ENCODE peak calls at places on chromosomes 13 and 19, in six cellular contexts. One of them, this sample, is unnamed.

GRCh38 chr19:56477429-56478338 is 539 bp upstream of the ZNF667 start:
- DNase-seq in right lobe of liver: peak; percentile 93
- DNase-seq in left ventricle myocardium superior: peak; percentile 95
- DNase-seq in heart right ventricle: peak; percentile 93
- DNase-seq in NCI-H1694 treated with DMSO at 0.1 percent for 48 hours: no peak
- DNase-seq in iris pigment epithelial cell: peak; percentile 93
- DNase-seq in this sample: peak; percentile 95

GRCh38 chr13:111210945-111211469 is 95.9 kb downstream of the ARHGEF7 start:
- DNase-seq in left ventricle myocardium superior: no peak
- DNase-seq in iris pigment epithelial cell: no peak
- DNase-seq in NCI-H1694 treated with DMSO at 0.1 percent for 48 hours: no peak
- DNase-seq in right lobe of liver: no peak
- DNase-seq in heart right ventricle: no peak
- DNase-seq in this sample: peak; percentile 47

GRCh38 chr13:100594731-100595130 is 6.1 kb upstream of the GGACT start:
- DNase-seq in right lobe of liver: no peak
- DNase-seq in heart right ventricle: no peak
- DNase-seq in left ventricle myocardium superior: no peak
- DNase-seq in NCI-H1694 treated with DMSO at 0.1 percent for 48 hours: no peak
- DNase-seq in iris pigment epithelial cell: no peak
- DNase-seq in this sample: no peak

GRCh38 chr19:43778651-43779050 is 2.1 kb downstream of the KCNN4 start:
- DNase-seq in heart right ventricle: no peak
- DNase-seq in NCI-H1694 treated with DMSO at 0.1 percent for 48 hours: no peak
- DNase-seq in left ventricle myocardium superior: no peak
- DNase-seq in right lobe of liver: no peak
- DNase-seq in iris pigment epithelial cell: no peak
- DNase-seq in this sample: no peak

GRCh38 chr13:100659578-100659977 is 15.0 kb downstream of the TMTC4 start:
- DNase-seq in left ventricle myocardium superior: no peak
- DNase-seq in right lobe of liver: no peak
- DNase-seq in iris pigment epithelial cell: no peak
- DNase-seq in heart right ventricle: no peak
- DNase-seq in NCI-H1694 treated with DMSO at 0.1 percent for 48 hours: no peak
- DNase-seq in this sample: no peak

GRCh38 chr13:97719759-97720158 is 233.7 kb upstream of the IPO5 start:
- DNase-seq in NCI-H1694 treated with DMSO at 0.1 percent for 48 hours: no peak
- DNase-seq in iris pigment epithelial cell: no peak
- DNase-seq in left ventricle myocardium superior: no peak
- DNase-seq in heart right ventricle: no peak
- DNase-seq in right lobe of liver: no peak
- DNase-seq in this sample: peak; percentile 12

GRCh38 chr13:30376426-30377311 is 45.6 kb upstream of the UBE2L5 start:
- DNase-seq in heart right ventricle: no peak
- DNase-seq in right lobe of liver: no peak
- DNase-seq in NCI-H1694 treated with DMSO at 0.1 percent for 48 hours: no peak
- DNase-seq in iris pigment epithelial cell: no peak
- DNase-seq in left ventricle myocardium superior: no peak
- DNase-seq in this sample: no peak

GRCh38 chr13:29924482-29924884 is 74.1 kb upstream of the UBL3 start:
- DNase-seq in heart right ventricle: no peak
- DNase-seq in iris pigment epithelial cell: peak; percentile 83
- DNase-seq in right lobe of liver: no peak
- DNase-seq in left ventricle myocardium superior: no peak
- DNase-seq in NCI-H1694 treated with DMSO at 0.1 percent for 48 hours: no peak
- DNase-seq in this sample: peak; percentile 80

GRCh38 chr19:1411255-1412191 is 4.1 kb downstream of the DAZAP1 start:
- DNase-seq in right lobe of liver: no peak
- DNase-seq in heart right ventricle: peak; percentile 75
- DNase-seq in left ventricle myocardium superior: peak; percentile 86
- DNase-seq in iris pigment epithelial cell: peak; percentile 42
- DNase-seq in NCI-H1694 treated with DMSO at 0.1 percent for 48 hours: peak; percentile 39
- DNase-seq in this sample: no peak

GRCh38 chr13:98938801-98939200 is 39.1 kb downstream of the DOCK9 start:
- DNase-seq in right lobe of liver: no peak
- DNase-seq in heart right ventricle: no peak
- DNase-seq in iris pigment epithelial cell: no peak
- DNase-seq in NCI-H1694 treated with DMSO at 0.1 percent for 48 hours: no peak
- DNase-seq in left ventricle myocardium superior: no peak
- DNase-seq in this sample: no peak

GRCh38 chr13:112481458-112481857 is 105.3 kb downstream of the SPACA7 start:
- DNase-seq in NCI-H1694 treated with DMSO at 0.1 percent for 48 hours: no peak
- DNase-seq in right lobe of liver: no peak
- DNase-seq in iris pigment epithelial cell: no peak
- DNase-seq in heart right ventricle: no peak
- DNase-seq in left ventricle myocardium superior: no peak
- DNase-seq in this sample: no peak

GRCh38 chr13:78393286-78393685 is 210.1 kb downstream of the POU4F1 start:
- DNase-seq in NCI-H1694 treated with DMSO at 0.1 percent for 48 hours: no peak
- DNase-seq in right lobe of liver: no peak
- DNase-seq in heart right ventricle: no peak
- DNase-seq in iris pigment epithelial cell: no peak
- DNase-seq in left ventricle myocardium superior: no peak
- DNase-seq in this sample: no peak

GRCh38 chr19:56748443-56748842 is 76.9 kb upstream of the ZNF835 start:
- DNase-seq in iris pigment epithelial cell: peak; percentile 12
- DNase-seq in right lobe of liver: no peak
- DNase-seq in NCI-H1694 treated with DMSO at 0.1 percent for 48 hours: peak; percentile 2
- DNase-seq in heart right ventricle: no peak
- DNase-seq in left ventricle myocardium superior: no peak
- DNase-seq in this sample: no peak

GRCh38 chr19:17977488-17977887 is 10.6 kb downstream of the KCNN1 start:
- DNase-seq in heart right ventricle: no peak
- DNase-seq in right lobe of liver: no peak
- DNase-seq in NCI-H1694 treated with DMSO at 0.1 percent for 48 hours: no peak
- DNase-seq in iris pigment epithelial cell: no peak
- DNase-seq in left ventricle myocardium superior: no peak
- DNase-seq in this sample: no peak

GRCh38 chr19:10270180-10270615 is 722 bp upstream of the ICAM1 start:
- DNase-seq in NCI-H1694 treated with DMSO at 0.1 percent for 48 hours: no peak
- DNase-seq in heart right ventricle: peak; percentile 72
- DNase-seq in iris pigment epithelial cell: peak; percentile 54
- DNase-seq in left ventricle myocardium superior: peak; percentile 80
- DNase-seq in right lobe of liver: peak; percentile 91
- DNase-seq in this sample: peak; percentile 46

GRCh38 chr19:11378319-11379189 is 4.1 kb downstream of the SWSAP1 start:
- DNase-seq in iris pigment epithelial cell: peak; percentile 75
- DNase-seq in heart right ventricle: peak; percentile 56
- DNase-seq in left ventricle myocardium superior: peak; percentile 66
- DNase-seq in right lobe of liver: no peak
- DNase-seq in NCI-H1694 treated with DMSO at 0.1 percent for 48 hours: peak; percentile 9
- DNase-seq in this sample: peak; percentile 79

GRCh38 chr19:19227217-19227616 is 15.5 kb downstream of the NCAN start:
- DNase-seq in left ventricle myocardium superior: no peak
- DNase-seq in right lobe of liver: no peak
- DNase-seq in iris pigment epithelial cell: no peak
- DNase-seq in heart right ventricle: no peak
- DNase-seq in NCI-H1694 treated with DMSO at 0.1 percent for 48 hours: no peak
- DNase-seq in this sample: no peak

GRCh38 chr13:106610511-106610910 is 42.6 kb upstream of the ARGLU1 start:
- DNase-seq in left ventricle myocardium superior: no peak
- DNase-seq in NCI-H1694 treated with DMSO at 0.1 percent for 48 hours: no peak
- DNase-seq in right lobe of liver: no peak
- DNase-seq in heart right ventricle: no peak
- DNase-seq in iris pigment epithelial cell: peak; percentile 82
- DNase-seq in this sample: peak; percentile 19

GRCh38 chr13:108923386-108924061 is 294.1 kb downstream of the MYO16 start:
- DNase-seq in NCI-H1694 treated with DMSO at 0.1 percent for 48 hours: no peak
- DNase-seq in iris pigment epithelial cell: no peak
- DNase-seq in heart right ventricle: no peak
- DNase-seq in left ventricle myocardium superior: no peak
- DNase-seq in right lobe of liver: no peak
- DNase-seq in this sample: no peak

GRCh38 chr13:18921063-18921462 is 260.6 kb downstream of the TUBA3C start:
- DNase-seq in right lobe of liver: no peak
- DNase-seq in NCI-H1694 treated with DMSO at 0.1 percent for 48 hours: no peak
- DNase-seq in iris pigment epithelial cell: no peak
- DNase-seq in heart right ventricle: no peak
- DNase-seq in left ventricle myocardium superior: no peak
- DNase-seq in this sample: no peak

GRCh38 chr13:54357284-54357933 is 1328.8 kb downstream of the OLFM4 start:
- DNase-seq in NCI-H1694 treated with DMSO at 0.1 percent for 48 hours: no peak
- DNase-seq in right lobe of liver: no peak
- DNase-seq in left ventricle myocardium superior: no peak
- DNase-seq in iris pigment epithelial cell: no peak
- DNase-seq in heart right ventricle: no peak
- DNase-seq in this sample: no peak

GRCh38 chr19:13611596-13611995 is 105.3 kb upstream of the CACNA1A start:
- DNase-seq in NCI-H1694 treated with DMSO at 0.1 percent for 48 hours: no peak
- DNase-seq in left ventricle myocardium superior: no peak
- DNase-seq in right lobe of liver: no peak
- DNase-seq in heart right ventricle: no peak
- DNase-seq in iris pigment epithelial cell: no peak
- DNase-seq in this sample: no peak

GRCh38 chr13:46295531-46296464 is 84.1 kb downstream of the LRRC63 start:
- DNase-seq in left ventricle myocardium superior: peak; percentile 27
- DNase-seq in NCI-H1694 treated with DMSO at 0.1 percent for 48 hours: no peak
- DNase-seq in right lobe of liver: peak; percentile 81
- DNase-seq in iris pigment epithelial cell: peak; percentile 91
- DNase-seq in heart right ventricle: no peak
- DNase-seq in this sample: peak; percentile 88

GRCh38 chr13:49308104-49308875 is 60.6 kb downstream of the CDADC1 start:
- DNase-seq in left ventricle myocardium superior: peak; percentile 88
- DNase-seq in NCI-H1694 treated with DMSO at 0.1 percent for 48 hours: no peak
- DNase-seq in heart right ventricle: peak; percentile 71
- DNase-seq in iris pigment epithelial cell: peak; percentile 56
- DNase-seq in right lobe of liver: peak; percentile 58
- DNase-seq in this sample: no peak

GRCh38 chr13:31160857-31161582 is 684 bp downstream of the HSPH1 start:
- DNase-seq in NCI-H1694 treated with DMSO at 0.1 percent for 48 hours: no peak
- DNase-seq in right lobe of liver: peak; percentile 78
- DNase-seq in heart right ventricle: peak; percentile 55
- DNase-seq in left ventricle myocardium superior: peak; percentile 69
- DNase-seq in iris pigment epithelial cell: peak; percentile 81
- DNase-seq in this sample: peak; percentile 85

GRCh38 chr13:105572401-105572800 is 963.1 kb downstream of the EFNB2 start:
- DNase-seq in left ventricle myocardium superior: no peak
- DNase-seq in heart right ventricle: no peak
- DNase-seq in NCI-H1694 treated with DMSO at 0.1 percent for 48 hours: no peak
- DNase-seq in iris pigment epithelial cell: peak; percentile 39
- DNase-seq in right lobe of liver: no peak
- DNase-seq in this sample: peak; percentile 17

GRCh38 chr19:30349131-30349730 is 23.0 kb upstream of the ZNF536 start:
- DNase-seq in left ventricle myocardium superior: no peak
- DNase-seq in right lobe of liver: no peak
- DNase-seq in iris pigment epithelial cell: no peak
- DNase-seq in NCI-H1694 treated with DMSO at 0.1 percent for 48 hours: no peak
- DNase-seq in heart right ventricle: no peak
- DNase-seq in this sample: no peak

GRCh38 chr19:16315825-16316505 is 8.7 kb upstream of the KLF2 start:
- DNase-seq in right lobe of liver: no peak
- DNase-seq in heart right ventricle: peak; percentile 30
- DNase-seq in left ventricle myocardium superior: peak; percentile 60
- DNase-seq in NCI-H1694 treated with DMSO at 0.1 percent for 48 hours: no peak
- DNase-seq in iris pigment epithelial cell: peak; percentile 99
- DNase-seq in this sample: peak; percentile 99

GRCh38 chr13:95676100-95676774 is 702 bp upstream of the DNAJC3 start:
- DNase-seq in left ventricle myocardium superior: no peak
- DNase-seq in right lobe of liver: no peak
- DNase-seq in iris pigment epithelial cell: peak; percentile 63
- DNase-seq in NCI-H1694 treated with DMSO at 0.1 percent for 48 hours: no peak
- DNase-seq in heart right ventricle: no peak
- DNase-seq in this sample: peak; percentile 72

GRCh38 chr19:16061943-16062342 is 14.4 kb upstream of the TPM4 start:
- DNase-seq in heart right ventricle: no peak
- DNase-seq in NCI-H1694 treated with DMSO at 0.1 percent for 48 hours: no peak
- DNase-seq in right lobe of liver: no peak
- DNase-seq in iris pigment epithelial cell: no peak
- DNase-seq in left ventricle myocardium superior: no peak
- DNase-seq in this sample: no peak

GRCh38 chr13:76965759-76966421 is 17.6 kb downstream of the ACOD1 start:
- DNase-seq in heart right ventricle: peak; percentile 50
- DNase-seq in left ventricle myocardium superior: peak; percentile 61
- DNase-seq in iris pigment epithelial cell: peak; percentile 85
- DNase-seq in NCI-H1694 treated with DMSO at 0.1 percent for 48 hours: peak; percentile 23
- DNase-seq in right lobe of liver: no peak
- DNase-seq in this sample: peak; percentile 67